ENCODE peak calls at places on chromosomes 4 and X, in seven cellular contexts. T is transverse colon, O is suprapubic skin, Y is GM12891, L is breast epithelium, N is vagina, B is upper lobe of left lung. V is an unnamed sample.

GRCh38 chr4:155094421-155094820 is 114.0 kb upstream of the NPY2R start:
- DNase-seq in T (no peak), O (no peak), Y (no peak), L (no peak), N (no peak), B (no peak), V (no peak)

GRCh38 chrX:15973299-15973698 is 118.7 kb upstream of the AP1S2 start:
- DNase-seq in T (peak; percentile 12), O (no peak), Y (no peak), L (no peak), N (no peak), B (peak; percentile 21), V (no peak)

GRCh38 chr4:119664168-119664907 is 35.7 kb upstream of the PDE5A start:
- DNase-seq in T (no peak), O (no peak), Y (no peak), L (no peak), N (no peak), B (no peak), V (no peak)

GRCh38 chr4:183499389-183499788 is 5.5 kb upstream of the ING2 start:
- DNase-seq in T (no peak), O (no peak), Y (no peak), L (no peak), N (no peak), B (no peak), V (no peak)

GRCh38 chrX:10156199-10157031 is at the start of gene CLCN4:
- DNase-seq in T (peak; percentile 52), O (no peak), Y (no peak), L (no peak), N (no peak), B (peak; percentile 80), V (no peak)

GRCh38 chrX:142186103-142186502 is 19.0 kb downstream of the MAGEC2 start:
- DNase-seq in T (no peak), O (no peak), Y (no peak), L (no peak), N (no peak), B (no peak), V (no peak)

GRCh38 chr4:14958436-14958835 is 43.8 kb upstream of the CPEB2 start:
- DNase-seq in T (no peak), O (no peak), Y (no peak), L (no peak), N (no peak), B (no peak), V (no peak)

GRCh38 chrX:21926527-21927278 is 13.8 kb upstream of the SMS start:
- DNase-seq in T (no peak), O (no peak), Y (no peak), L (no peak), N (no peak), B (no peak), V (no peak)

GRCh38 chr4:25865586-25865985 is 2.8 kb upstream of the SEL1L3 start:
- DNase-seq in T (peak; percentile 85), O (no peak), Y (no peak), L (no peak), N (no peak), B (peak; percentile 50), V (no peak)

GRCh38 chrX:15931362-15931761 is 76.7 kb upstream of the AP1S2 start:
- DNase-seq in T (no peak), O (no peak), Y (no peak), L (no peak), N (no peak), B (no peak), V (no peak)

GRCh38 chrX:97308161-97308560 is 424.5 kb downstream of the RPA4 start:
- DNase-seq in T (no peak), O (no peak), Y (no peak), L (no peak), N (no peak), B (no peak), V (no peak)

GRCh38 chr4:30718021-30718888 is 1.9 kb upstream of the PCDH7 start:
- DNase-seq in T (peak; percentile 19), O (no peak), Y (no peak), L (no peak), N (no peak), B (no peak), V (peak; percentile 8)

GRCh38 chr4:95929448-95930064 is 89.7 kb downstream of the PDHA2 start:
- DNase-seq in T (no peak), O (no peak), Y (no peak), L (no peak), N (no peak), B (no peak), V (no peak)

GRCh38 chr4:99723555-99724450 is 66.2 kb upstream of the C4orf54 start:
- DNase-seq in T (peak; percentile 76), O (no peak), Y (no peak), L (no peak), N (no peak), B (peak; percentile 75), V (no peak)
- TF ChIP-seq POLR2AphosphoS5 in T (peak; percentile 59), O (no peak), Y (no peak), L (no peak), N (no peak), B (no peak), V (no peak)

GRCh38 chrX:40097101-40097491 is 662 bp downstream of the BCOR start:
- DNase-seq in T (no peak), O (no peak), Y (no peak), L (no peak), N (no peak), B (no peak), V (no peak)

GRCh38 chrX:40097492-40098263 is at the start of gene BCOR:
- DNase-seq in T (peak; percentile 84), O (no peak), Y (no peak), L (peak; percentile 73), N (no peak), B (peak; percentile 73), V (peak; percentile 45)

GRCh38 chrX:40094900-40095587 is 2.7 kb downstream of the BCOR start:
- DNase-seq in T (no peak), O (no peak), Y (no peak), L (no peak), N (no peak), B (no peak), V (no peak)

GRCh38 chrX:40095588-40096394 is 2.0 kb downstream of the BCOR start:
- DNase-seq in T (no peak), O (no peak), Y (no peak), L (no peak), N (no peak), B (no peak), V (no peak)

DNA sequence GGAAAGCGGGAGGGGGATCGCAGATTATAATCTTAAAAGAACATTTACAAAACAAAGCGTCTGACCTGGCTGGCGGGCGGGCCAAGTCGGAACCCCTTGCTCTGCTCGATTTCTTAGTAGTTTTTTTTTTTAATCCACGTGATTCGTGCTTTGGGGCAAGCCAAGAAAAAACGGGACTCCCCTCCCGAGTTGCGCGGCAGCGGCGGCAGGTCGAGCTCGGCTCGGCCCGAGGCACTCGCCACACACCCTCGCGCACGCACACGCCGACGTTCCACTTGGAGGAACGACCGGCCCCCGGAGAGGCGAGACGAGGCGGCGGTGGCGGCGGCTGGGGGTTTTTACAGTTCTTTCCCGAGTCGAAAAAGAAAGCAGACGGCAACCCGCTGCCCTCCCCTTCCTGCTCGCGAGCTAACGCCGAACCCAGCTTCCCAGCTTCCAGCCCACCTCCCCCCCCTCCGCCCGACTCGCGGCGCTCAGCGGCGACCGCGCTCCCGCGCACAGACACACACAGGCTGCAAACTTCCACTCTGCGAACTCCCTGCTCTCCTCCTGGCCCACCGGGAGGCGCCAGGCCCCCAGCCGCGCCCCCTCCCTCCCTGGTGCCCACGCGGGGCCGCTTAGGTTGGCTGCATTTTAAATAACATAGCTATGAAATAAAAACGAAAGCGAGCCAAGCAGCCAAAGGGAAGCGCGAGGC is 1.2 kb downstream of the BCOR start:
- DNase-seq in T (peak; percentile 61), O (no peak), Y (no peak), L (no peak), N (no peak), B (no peak), V (no peak)
- TF ChIP-seq POLR2A in T (peak; percentile 28), O (no peak), Y (no peak), L (no peak), N (no peak), B (no peak), V (no peak)

DNA sequence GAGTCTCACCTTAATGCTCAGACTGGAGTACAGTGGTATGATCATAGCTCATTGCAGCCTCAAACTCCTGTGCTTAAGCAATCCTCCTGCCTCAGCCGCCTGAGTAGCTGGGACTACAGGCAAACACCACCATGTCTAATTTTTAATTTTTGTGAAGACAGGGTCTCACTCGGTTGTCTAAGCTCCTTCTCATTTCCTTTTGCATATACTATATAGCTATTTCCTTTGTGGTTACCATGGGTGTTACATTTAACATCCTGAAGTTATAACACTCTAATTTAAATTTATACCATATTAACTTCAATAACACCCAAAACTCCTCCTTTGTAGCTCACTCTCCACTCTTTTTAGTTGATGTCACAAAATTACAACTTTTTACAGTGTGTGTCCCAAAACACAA is 114.3 kb downstream of the DCK start:
- DNase-seq in T (no peak), O (no peak), Y (no peak), L (no peak), N (no peak), B (no peak), V (no peak)
- TF ChIP-seq POLR2AphosphoS5 in T (no peak), O (no peak), Y (no peak), L (no peak), N (no peak), B (no peak), V (no peak)

GRCh38 chr4:186264660-186265059 is 1.3 kb upstream of the F11 start:
- DNase-seq in T (no peak), O (no peak), Y (no peak), L (no peak), N (no peak), B (no peak), V (no peak)

GRCh38 chr4:186271279-186271678 is 5.3 kb downstream of the F11 start:
- DNase-seq in T (no peak), O (no peak), Y (no peak), L (no peak), N (no peak), B (no peak), V (no peak)

GRCh38 chr4:186266699-186267467 is 894 bp downstream of the F11 start:
- DNase-seq in T (no peak), O (no peak), Y (no peak), L (no peak), N (no peak), B (peak; percentile 54), V (no peak)

GRCh38 chr4:186260504-186261448 is 5.2 kb upstream of the F11 start:
- DNase-seq in T (no peak), O (no peak), Y (no peak), L (no peak), N (no peak), B (no peak), V (no peak)

DNA sequence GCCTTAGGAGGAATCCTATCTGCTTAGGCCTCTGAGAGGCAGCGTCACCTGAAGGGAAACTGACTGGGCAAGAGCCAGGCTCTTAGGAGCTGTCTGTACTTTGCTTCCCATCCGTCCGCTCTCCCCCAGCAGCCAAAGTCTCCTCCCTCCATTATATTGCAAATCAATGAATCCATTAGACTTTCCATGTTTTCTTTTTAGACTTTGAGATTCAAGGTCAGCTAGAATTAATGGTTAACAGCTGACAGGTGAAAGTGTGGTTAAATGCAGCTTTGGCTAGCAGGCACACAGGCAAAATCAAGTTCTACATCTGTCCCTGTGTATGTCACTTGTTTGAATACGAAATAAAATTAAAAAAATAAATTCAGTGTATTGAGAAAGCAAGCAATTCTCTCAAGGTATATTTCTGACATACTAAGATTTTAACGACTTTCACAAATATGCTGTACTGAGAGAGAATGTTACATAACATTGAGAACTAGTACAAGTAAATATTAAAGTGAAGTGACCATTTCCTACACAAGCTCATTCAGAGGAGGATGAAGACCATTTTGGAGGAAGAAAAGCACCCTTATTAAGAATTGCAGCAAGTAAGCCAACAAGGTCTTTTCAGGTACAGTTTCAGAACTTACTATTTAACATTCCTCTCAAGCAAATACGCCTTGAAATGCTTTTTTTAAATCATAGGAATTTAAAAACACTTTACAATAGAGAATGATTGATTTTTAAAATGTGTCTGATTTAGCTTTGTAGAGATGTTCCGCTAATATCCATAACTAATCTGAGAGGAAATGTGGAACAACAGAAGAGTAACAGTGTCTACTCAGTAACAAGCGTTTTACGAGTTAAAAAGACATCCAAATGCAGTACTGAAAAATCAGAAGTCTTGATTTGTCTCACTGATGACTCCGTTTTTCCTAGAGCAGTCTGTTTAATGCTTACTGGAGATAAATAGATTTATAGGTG is at the start of gene F11:
- DNase-seq in T (no peak), O (no peak), Y (no peak), L (no peak), N (no peak), B (no peak), V (no peak)
- TF ChIP-seq POLR2A in T (no peak), O (no peak), Y (no peak), L (no peak), N (no peak), B (no peak), V (no peak)